ENCODE peak calls at places on chromosome 17, in eight cellular contexts. A is fibroblast of the aortic adventitia, M is glutamatergic neuron, Q is heart left ventricle, O is epithelial cell of esophagus, D is fibroblast of pulmonary artery, X is PC-9, T is cardiac muscle cell. R is an unnamed sample.

GRCh38 chr17:63390090-63390489 is 56.0 kb downstream of the CYB561 start:
- DNase-seq in O (no peak), X (no peak), Q (no peak), A (no peak), D (no peak), M (no peak), T (no peak), R (no peak)

GRCh38 chr17:5078106-5079028 is at the start of gene ZFP3:
- DNase-seq in Q (peak; percentile 92), X (peak; percentile 87), M (peak; percentile 84), O (peak; percentile 68), T (peak; percentile 29), A (peak; percentile 83), D (peak; percentile 82), R (peak; percentile 84)

GRCh38 chr17:5466295-5466694 is 2.5 kb downstream of the DHX33 start:
- DNase-seq in Q (no peak), O (no peak), D (no peak), X (no peak), T (no peak), A (no peak), M (no peak), R (no peak)

GRCh38 chr17:61284174-61284573 is 115.5 kb upstream of the TBX2 start:
- DNase-seq in M (no peak), A (peak; percentile 33), T (no peak), X (no peak), Q (no peak), O (no peak), D (peak; percentile 52), R (no peak)

GRCh38 chr17:40442392-40443195 is 656 bp upstream of the IGFBP4 start:
- DNase-seq in O (no peak), D (peak; percentile 46), M (no peak), Q (peak; percentile 74), A (peak; percentile 54), X (no peak), T (no peak), R (no peak)

GRCh38 chr17:65712383-65713267 is 151.2 kb upstream of the AXIN2 start:
- DNase-seq in D (no peak), X (no peak), A (peak; percentile 46), M (no peak), Q (no peak), T (no peak), O (no peak), R (no peak)

GRCh38 chr17:74160656-74161500 is 42.6 kb upstream of the RPL38 start:
- DNase-seq in A (no peak), T (no peak), M (no peak), O (no peak), X (no peak), D (no peak), Q (no peak), R (no peak)

GRCh38 chr17:1829189-1829578 is 518 bp downstream of the SMYD4 start:
- DNase-seq in A (peak; percentile 18), X (no peak), D (peak; percentile 14), Q (no peak), O (peak; percentile 34), M (peak; percentile 35), T (no peak), R (no peak)

GRCh38 chr17:41972571-41973411 is 6.2 kb downstream of the CNP start:
- DNase-seq in O (no peak), T (no peak), X (peak; percentile 81), D (no peak), M (no peak), A (no peak), Q (peak; percentile 34), R (no peak)

GRCh38 chr17:83079340-83079747 is at the start of gene METRNL:
- DNase-seq in A (peak; percentile 56), O (peak; percentile 66), Q (peak; percentile 80), M (peak; percentile 83), T (peak; percentile 88), X (peak; percentile 74), D (peak; percentile 62), R (peak; percentile 85)

GRCh38 chr17:804541-805435 is 22.6 kb downstream of the MRM3 start:
- DNase-seq in A (no peak), O (no peak), T (no peak), M (peak; percentile 62), Q (peak; percentile 15), D (no peak), X (no peak), R (no peak)

GRCh38 chr17:4823373-4824089 is 9.6 kb upstream of the MINK1 start:
- DNase-seq in M (no peak), D (no peak), O (no peak), T (no peak), A (no peak), Q (no peak), X (no peak), R (no peak)

GRCh38 chr17:9022553-9023388 is 1.5 kb downstream of the NTN1 start:
- DNase-seq in T (peak; percentile 60), A (peak; percentile 1), X (no peak), O (peak; percentile 31), D (peak; percentile 11), M (peak; percentile 41), Q (no peak), R (no peak)

GRCh38 chr17:77011173-77012011 is 129.4 kb upstream of the SEC14L1 start:
- DNase-seq in T (peak; percentile 58), A (peak; percentile 58), O (peak; percentile 53), D (peak; percentile 70), Q (no peak), X (peak; percentile 39), M (peak; percentile 67), R (no peak)
- TF ChIP-seq CTCF in T (peak; percentile 77), A (peak; percentile 63), O (peak; percentile 66), D (peak; percentile 77), Q (peak; percentile 47), X (peak; percentile 74), M (peak; percentile 73), R (peak; percentile 93)

DNA sequence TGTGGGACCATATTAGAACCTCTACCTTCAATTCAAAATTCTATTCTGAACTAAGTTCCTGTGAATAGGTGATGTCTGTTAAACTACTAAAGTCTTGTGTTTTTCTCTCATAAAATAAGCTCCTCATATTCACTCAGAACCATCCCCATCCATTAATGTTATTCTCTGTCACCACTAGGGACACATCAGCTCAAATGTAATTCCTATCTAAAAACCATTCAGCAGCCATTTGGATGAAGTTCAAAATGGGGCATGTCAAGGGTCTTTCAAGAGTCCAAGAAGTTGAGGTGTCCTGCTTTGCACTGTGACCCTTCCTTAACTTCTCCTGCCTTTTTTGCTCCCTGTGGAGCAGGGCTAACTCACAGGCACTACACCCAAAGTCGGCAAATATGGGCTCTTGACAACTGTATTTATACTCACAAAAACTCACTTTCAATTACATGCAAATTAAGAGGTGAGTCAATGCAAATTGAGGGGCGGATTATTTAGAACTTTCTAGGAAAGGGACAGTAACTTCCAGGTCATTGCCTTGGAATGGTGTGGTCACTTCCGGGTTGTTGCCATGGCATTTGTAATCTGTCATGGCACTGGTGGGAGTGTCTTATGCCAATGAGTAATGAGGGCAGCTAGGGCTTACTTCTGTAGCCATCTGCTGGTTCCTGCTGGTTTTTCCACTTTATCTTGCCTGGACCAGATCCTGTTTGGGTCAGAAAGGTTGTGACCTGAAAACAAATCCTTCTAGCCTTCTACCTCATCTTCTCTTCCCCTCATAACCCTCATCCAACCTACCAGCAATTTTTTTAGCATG is 128.2 kb upstream of the COX10 start:
- DNase-seq in X (no peak), O (peak; percentile 1), Q (no peak), A (peak; percentile 15), D (peak; percentile 22), T (no peak), M (no peak), R (no peak)
- TF ChIP-seq CTCF in X (no peak), O (no peak), Q (no peak), A (peak; percentile 4), D (no peak), T (no peak), M (no peak), R (no peak)

GRCh38 chr17:76792348-76792747 is 54.4 kb downstream of the MFSD11 start:
- DNase-seq in X (no peak), M (no peak), D (no peak), O (no peak), T (no peak), A (no peak), Q (no peak), R (no peak)

GRCh38 chr17:76791053-76791980 is 53.4 kb downstream of the MFSD11 start:
- DNase-seq in D (peak; percentile 36), M (no peak), O (peak; percentile 43), T (no peak), A (peak; percentile 46), X (no peak), Q (no peak), R (no peak)

GRCh38 chr17:76793775-76794174 is 55.9 kb downstream of the MFSD11 start:
- DNase-seq in D (peak; percentile 46), X (peak; percentile 27), M (no peak), T (no peak), Q (no peak), O (peak; percentile 39), A (peak; percentile 26), R (no peak)

GRCh38 chr17:76784926-76785325 is 47.0 kb downstream of the MFSD11 start:
- DNase-seq in Q (no peak), T (no peak), X (no peak), A (no peak), D (no peak), M (no peak), O (no peak), R (no peak)

DNA sequence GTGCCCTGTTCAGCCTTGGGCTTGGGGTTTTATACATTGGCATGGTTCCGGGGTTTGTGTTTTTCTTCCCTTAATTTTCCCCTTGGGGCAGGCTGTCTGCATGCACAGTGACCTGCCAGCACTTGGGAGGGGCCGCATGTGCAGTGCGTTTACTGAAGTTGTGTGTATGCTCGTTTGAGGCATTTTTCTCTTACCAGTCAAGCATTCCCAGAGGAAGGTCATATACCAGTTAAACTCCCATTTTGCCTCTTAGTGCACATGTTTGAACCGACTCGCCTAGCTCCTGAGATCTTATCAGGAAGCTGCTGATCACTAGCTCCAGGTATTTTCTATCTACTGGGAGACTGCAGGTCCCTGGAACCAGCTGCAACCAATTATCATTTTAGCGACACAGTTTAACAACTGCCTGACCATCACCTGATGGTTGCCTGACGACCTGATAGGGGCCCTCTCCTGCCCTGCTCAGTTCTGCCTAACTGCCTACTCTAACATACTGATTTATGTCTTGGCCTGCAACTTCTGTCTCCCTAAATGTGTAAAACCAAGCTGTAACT is 51.4 kb downstream of the MFSD11 start:
- DNase-seq in Q (no peak), D (no peak), A (no peak), T (no peak), X (no peak), M (no peak), O (no peak), R (no peak)
- TF ChIP-seq CTCF in Q (no peak), D (no peak), A (no peak), T (no peak), X (no peak), M (no peak), O (no peak), R (no peak)

DNA sequence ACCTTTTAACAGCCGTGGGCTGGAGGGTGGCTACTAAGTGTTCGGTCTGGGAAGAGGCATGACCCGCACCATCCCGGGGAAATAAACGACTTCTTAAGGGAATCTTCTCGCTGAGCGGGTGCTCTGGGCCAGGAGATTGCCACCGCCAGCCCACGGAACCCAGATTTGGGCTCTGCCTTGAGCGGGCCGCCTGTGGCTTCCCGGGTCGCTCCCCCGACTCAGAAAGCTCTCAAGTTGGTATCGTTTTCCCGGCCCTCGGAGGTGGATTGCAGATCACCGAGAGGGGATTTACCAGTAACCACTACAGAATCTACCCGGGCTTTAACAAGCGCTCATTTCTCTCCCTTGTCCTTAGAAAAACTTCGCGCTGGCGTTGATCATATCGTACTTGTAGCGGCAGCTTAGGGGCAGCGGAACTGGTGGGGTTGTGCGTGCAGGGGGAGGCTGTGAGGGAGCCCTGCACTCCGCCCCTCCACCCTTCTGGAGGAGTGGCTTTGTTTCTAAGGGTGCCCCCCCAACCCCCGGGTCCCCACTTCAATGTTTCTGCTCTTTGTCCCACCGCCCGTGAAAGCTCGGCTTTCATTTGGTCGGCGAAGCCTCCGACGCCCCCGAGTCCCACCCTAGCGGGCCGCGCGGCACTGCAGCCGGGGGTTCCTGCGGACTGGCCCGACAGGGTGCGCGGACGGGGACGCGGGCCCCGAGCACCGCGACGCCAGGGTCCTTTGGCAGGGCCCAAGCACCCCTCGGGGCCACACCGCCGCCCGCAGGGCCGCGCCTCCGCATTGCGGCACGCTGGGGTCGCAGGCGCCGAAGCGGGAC is 3.6 kb upstream of the CBX4 start:
- DNase-seq in O (no peak), A (peak; percentile 15), X (no peak), T (no peak), Q (no peak), D (no peak), M (no peak), R (no peak)
- TF ChIP-seq CTCF in O (no peak), A (no peak), X (no peak), T (no peak), Q (no peak), D (no peak), M (no peak), R (no peak)